ENCODE peak calls at places on chromosomes 16 and 17, in six cellular contexts. R, I, X, Q, L and W are unnamed samples.

GRCh38 chr16:1297413-1297773 is 12.0 kb upstream of the UBE2I start:
- DNase-seq in L (no peak), X (no peak), I (no peak), Q (no peak), R (no peak), W (no peak)

GRCh38 chr17:42673885-42674754 is 2.7 kb downstream of the PLEKHH3 start:
- DNase-seq in X (peak), R (no peak), Q (no peak), L (no peak), I (peak), W (peak)

GRCh38 chr17:14731591-14731990 is 430.7 kb downstream of the HS3ST3B1 start:
- DNase-seq in Q (no peak), I (no peak), X (no peak), L (no peak), R (no peak), W (no peak)

GRCh38 chr16:88758227-88758943 is 26.6 kb downstream of the PIEZO1 start:
- DNase-seq in R (no peak), I (no peak), L (no peak), X (no peak), Q (no peak), W (no peak)

GRCh38 chr16:3243882-3244281 is 8.9 kb upstream of the ZNF200 start:
- DNase-seq in R (no peak), Q (no peak), I (no peak), L (no peak), X (no peak), W (no peak)

GRCh38 chr17:68199837-68200688 is 47.8 kb upstream of the AMZ2 start:
- DNase-seq in L (no peak), R (no peak), Q (no peak), I (no peak), X (peak), W (no peak)

GRCh38 chr17:68763551-68763950 is 162.4 kb upstream of the FAM20A start:
- DNase-seq in L (no peak), R (no peak), I (no peak), X (no peak), Q (no peak), W (no peak)

GRCh38 chr17:48636177-48637018 is 10.2 kb upstream of the HOXB9 start:
- DNase-seq in Q (no peak), L (no peak), R (no peak), I (no peak), X (peak), W (peak)

GRCh38 chr16:88301431-88301830 is 81.3 kb upstream of the ZNF469 start:
- DNase-seq in X (no peak), Q (no peak), I (no peak), R (no peak), L (no peak), W (no peak)

GRCh38 chr17:29154516-29155234 is 25.5 kb downstream of the MYO18A start:
- DNase-seq in Q (no peak), X (no peak), L (no peak), I (no peak), R (no peak), W (no peak)

GRCh38 chr17:61411944-61412859 is 12.6 kb downstream of the TBX2 start:
- DNase-seq in X (peak), Q (peak), L (no peak), I (peak), R (peak), W (peak)

GRCh38 chr17:21816592-21817567 is 124.6 kb downstream of the KCNJ18 start:
- DNase-seq in I (no peak), R (no peak), X (no peak), L (no peak), Q (no peak), W (no peak)

GRCh38 chr16:66382966-66383299 is 16.4 kb downstream of the CDH5 start:
- DNase-seq in Q (peak), I (no peak), R (no peak), L (no peak), X (no peak), W (no peak)

GRCh38 chr17:50539762-50540440 is 7.1 kb upstream of the SPATA20 start:
- DNase-seq in X (no peak), L (no peak), I (no peak), Q (peak), R (no peak), W (no peak)

GRCh38 chr17:20009302-20010098 is at the start of gene SPECC1:
- DNase-seq in X (peak), R (peak), Q (peak), L (no peak), I (peak), W (peak)